ENCODE peak calls at places on chromosomes 13 and 19, in six cellular contexts. I, D, L, S, R and Q are unnamed samples.

GRCh38 chr19:50476224-50476942 is at the start of the genes EMC10 and GARIN5A:
- DNase-seq in I (peak), D (peak), L (peak), S (peak), R (peak), Q (peak)

GRCh38 chr13:80742027-80742426 is 401.1 kb upstream of the SPRY2 start:
- DNase-seq in I (no peak), D (no peak), L (no peak), S (no peak), R (no peak), Q (no peak)

GRCh38 chr19:3652422-3652821 is 25.8 kb upstream of the CACTIN start:
- DNase-seq in I (no peak), D (no peak), L (no peak), S (no peak), R (no peak), Q (no peak)

GRCh38 chr13:34207334-34207733 is 389.4 kb downstream of the RFC3 start:
- DNase-seq in I (no peak), D (no peak), L (no peak), S (peak), R (peak), Q (peak)

GRCh38 chr13:49265822-49266221 is 18.1 kb downstream of the CDADC1 start:
- DNase-seq in I (no peak), D (no peak), L (no peak), S (peak), R (no peak), Q (no peak)

GRCh38 chr19:45066921-45067661 is 9.2 kb downstream of the ZNF296 start:
- DNase-seq in I (no peak), D (no peak), L (no peak), S (no peak), R (no peak), Q (no peak)

GRCh38 chr13:43544011-43544410 is 242.8 kb downstream of the ENOX1 start:
- DNase-seq in I (no peak), D (no peak), L (no peak), S (peak), R (peak), Q (no peak)

GRCh38 chr19:33558846-33559245 is 37.3 kb upstream of the PEPD start:
- DNase-seq in I (no peak), D (no peak), L (no peak), S (peak), R (no peak), Q (no peak)

GRCh38 chr13:23867027-23867491 is 22.1 kb downstream of the MIPEP start:
- DNase-seq in I (no peak), D (no peak), L (peak), S (peak), R (peak), Q (peak)

GRCh38 chr19:4575267-4575793 is 15.8 kb upstream of the SEMA6B start:
- DNase-seq in I (no peak), D (no peak), L (peak), S (peak), R (peak), Q (peak)

GRCh38 chr13:21053231-21053630 is 8.2 kb downstream of the LATS2 start:
- DNase-seq in I (no peak), D (no peak), L (no peak), S (no peak), R (no peak), Q (no peak)

GRCh38 chr13:60463787-60464186 is 66.8 kb downstream of the TDRD3 start:
- DNase-seq in I (no peak), D (no peak), L (no peak), S (no peak), R (peak), Q (no peak)

GRCh38 chr13:79995334-79995733 is 345.6 kb downstream of the SPRY2 start:
- DNase-seq in I (no peak), D (no peak), L (no peak), S (peak), R (peak), Q (no peak)

GRCh38 chr13:40814803-40815202 is 25.4 kb downstream of the SLC25A15 start:
- DNase-seq in I (no peak), D (no peak), L (no peak), S (peak), R (no peak), Q (no peak)

GRCh38 chr19:14954071-14954655 is 12.9 kb downstream of the OR7C2 start:
- DNase-seq in I (no peak), D (no peak), L (no peak), S (no peak), R (no peak), Q (no peak)

GRCh38 chr13:102141625-102142472 is 260.0 kb downstream of the FGF14 start:
- DNase-seq in I (peak), D (no peak), L (peak), S (peak), R (peak), Q (peak)

GRCh38 chr13:50766043-50766442 is 77.4 kb downstream of the DLEU7 start:
- DNase-seq in I (no peak), D (no peak), L (no peak), S (peak), R (no peak), Q (no peak)

GRCh38 chr13:98476106-98476505 is 100.8 kb downstream of the STK24 start:
- DNase-seq in I (no peak), D (no peak), L (peak), S (no peak), R (no peak), Q (no peak)

GRCh38 chr13:62702502-62702901 is 1286.9 kb upstream of the PCDH20 start:
- DNase-seq in I (no peak), D (no peak), L (no peak), S (no peak), R (no peak), Q (no peak)

GRCh38 chr19:15511671-15512424 is 3.5 kb downstream of the CYP4F22 start:
- DNase-seq in I (no peak), D (no peak), L (no peak), S (no peak), R (no peak), Q (no peak)

GRCh38 chr13:80655778-80656518 is 315.0 kb upstream of the SPRY2 start:
- DNase-seq in I (no peak), D (no peak), L (no peak), S (no peak), R (no peak), Q (no peak)

GRCh38 chr19:50661087-50661486 is 11.8 kb downstream of the C19orf81 start:
- DNase-seq in I (no peak), D (no peak), L (no peak), S (no peak), R (no peak), Q (no peak)

GRCh38 chr19:45442927-45443461 is 19.3 kb upstream of the ERCC1 start:
- DNase-seq in I (no peak), D (no peak), L (peak), S (peak), R (peak), Q (peak)

GRCh38 chr13:99956473-99957349 is 14.9 kb downstream of the ZIC5 start:
- DNase-seq in I (no peak), D (no peak), L (peak), S (peak), R (no peak), Q (no peak)

GRCh38 chr13:99959538-99960230 is 11.9 kb downstream of the ZIC5 start:
- DNase-seq in I (peak), D (no peak), L (peak), S (peak), R (no peak), Q (no peak)

GRCh38 chr13:99959127-99959529 is 12.4 kb downstream of the ZIC5 start:
- DNase-seq in I (no peak), D (no peak), L (peak), S (no peak), R (no peak), Q (no peak)

GRCh38 chr13:99960663-99961440 is 10.7 kb downstream of the ZIC5 start:
- DNase-seq in I (no peak), D (no peak), L (peak), S (no peak), R (no peak), Q (no peak)

DNA sequence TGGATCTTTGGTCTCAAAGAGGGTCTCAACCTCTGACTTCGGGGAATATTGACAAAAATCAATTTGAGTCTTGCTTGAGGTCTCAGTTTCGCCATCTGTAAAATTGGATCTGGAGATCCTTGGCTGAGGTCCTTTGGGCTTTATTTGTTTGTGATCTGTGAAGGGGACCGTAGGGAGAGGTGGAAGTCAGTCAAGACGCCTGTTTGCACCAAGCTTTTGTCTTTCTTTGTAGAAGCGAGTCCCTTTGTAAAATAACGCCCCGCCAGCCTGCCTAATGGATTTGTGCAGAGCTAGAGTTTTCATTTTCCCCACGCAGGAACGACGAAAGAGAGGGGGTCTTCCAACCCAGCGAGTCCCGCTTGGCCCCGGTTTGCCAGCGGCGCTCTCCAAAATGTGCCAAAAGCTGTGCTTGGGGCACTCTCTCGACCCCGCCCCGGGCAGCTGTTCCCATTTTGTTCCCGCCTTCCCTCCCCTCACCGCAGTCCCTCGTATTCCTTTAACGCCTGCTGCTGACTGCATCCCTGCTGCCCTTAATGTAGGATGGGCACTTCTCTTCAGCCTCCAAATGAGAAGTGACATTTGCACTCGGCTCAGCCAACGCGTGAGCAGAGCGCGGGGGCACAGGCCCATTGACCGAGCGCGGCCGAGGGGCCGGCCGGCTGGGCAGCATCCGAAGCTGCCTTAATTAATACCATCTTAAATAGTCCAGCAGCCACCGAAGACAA is 13.0 kb downstream of the ZIC5 start:
- DNase-seq in I (no peak), D (no peak), L (peak), S (no peak), R (no peak), Q (no peak)
- TF ChIP-seq EZH2 in I (no peak), D (no peak), L (no peak), S (no peak), R (no peak), Q (peak)

GRCh38 chr13:112928958-112929777 is 39.8 kb upstream of the MCF2L start:
- DNase-seq in I (no peak), D (no peak), L (no peak), S (peak), R (no peak), Q (peak)
- TF ChIP-seq EZH2phosphoT487 in I (no peak), D (no peak), L (no peak), S (no peak), R (no peak), Q (no peak)

GRCh38 chr19:52492201-52492960 is 35.1 kb upstream of the ZNF808 start:
- DNase-seq in I (no peak), D (no peak), L (peak), S (peak), R (no peak), Q (peak)
- H2AFZ ChIP-seq in I (no peak), D (no peak), L (peak), S (no peak), R (no peak), Q (peak)

GRCh38 chr19:10270616-10271394 is at the start of gene ICAM1:
- DNase-seq in I (peak), D (no peak), L (peak), S (peak), R (peak), Q (peak)
- TF ChIP-seq EZH2 in I (no peak), D (no peak), L (peak), S (no peak), R (no peak), Q (no peak)

GRCh38 chr19:8575467-8575997 is 1.7 kb downstream of the MYO1F start:
- DNase-seq in I (peak), D (no peak), L (no peak), S (peak), R (peak), Q (no peak)
- TF ChIP-seq EZH2phosphoT487 in I (no peak), D (no peak), L (no peak), S (no peak), R (no peak), Q (no peak)

GRCh38 chr19:1189419-1189818 is 15.4 kb upstream of the SBNO2 start:
- DNase-seq in I (peak), D (peak), L (peak), S (no peak), R (peak), Q (no peak)
- H2AFZ ChIP-seq in I (no peak), D (no peak), L (no peak), S (no peak), R (no peak), Q (no peak)

DNA sequence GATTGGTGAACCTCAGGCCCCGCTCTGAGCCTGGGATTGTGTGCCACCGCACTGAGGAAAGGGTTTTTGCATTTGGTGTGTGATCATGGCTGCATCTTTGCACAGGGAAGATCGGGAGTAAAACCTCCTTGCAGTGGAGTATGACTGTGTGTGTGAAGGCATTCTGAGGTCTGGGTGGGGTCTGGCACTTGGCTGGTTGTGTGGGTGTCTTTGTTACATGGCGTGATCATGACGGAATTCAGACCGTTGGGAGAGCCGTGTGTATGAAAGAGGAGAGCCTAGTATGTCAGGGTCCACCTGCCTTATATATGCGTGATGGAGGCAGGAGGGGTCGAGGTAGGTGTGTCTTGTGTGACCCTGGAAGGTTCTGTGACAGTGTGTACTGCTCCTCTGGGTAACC is 740 bp upstream of the BEST2 start:
- DNase-seq in I (no peak), D (no peak), L (no peak), S (peak), R (no peak), Q (no peak)
- TF ChIP-seq EZH2 in I (no peak), D (no peak), L (no peak), S (no peak), R (no peak), Q (no peak)

GRCh38 chr19:1158885-1159448 is 15.1 kb downstream of the SBNO2 start:
- DNase-seq in I (no peak), D (no peak), L (no peak), S (no peak), R (no peak), Q (no peak)

GRCh38 chr19:1156305-1156801 is 17.7 kb downstream of the SBNO2 start:
- DNase-seq in I (no peak), D (no peak), L (no peak), S (peak), R (no peak), Q (no peak)

GRCh38 chr19:1159864-1160595 is 14.0 kb downstream of the SBNO2 start:
- DNase-seq in I (no peak), D (no peak), L (no peak), S (no peak), R (no peak), Q (no peak)

GRCh38 chr19:1156830-1157615 is 17.0 kb downstream of the SBNO2 start:
- DNase-seq in I (no peak), D (no peak), L (no peak), S (no peak), R (no peak), Q (no peak)

GRCh38 chr19:1157931-1158884 is 15.9 kb downstream of the SBNO2 start:
- DNase-seq in I (no peak), D (no peak), L (no peak), S (no peak), R (no peak), Q (no peak)
- TF ChIP-seq EZH2phosphoT487 in I (no peak), D (no peak), L (no peak), S (no peak), R (no peak), Q (no peak)